ENCODE peak calls at places on chromosome 11, in seven cellular contexts. X is AG08395, C is GDM1, P is SK-N-SH, L is Right ventricle myocardium inferior, Y is H9, I is IMR-90. K is an unnamed sample.

GRCh38 chr11:118610220-118610772 is 2.9 kb downstream of the PHLDB1 start:
- DNase-seq in X (no peak), C (no peak), P (no peak), L (peak; percentile 70), Y (no peak), I (no peak), K (no peak)

GRCh38 chr11:11973361-11973800 is 35.0 kb downstream of the DKK3 start:
- DNase-seq in X (peak; percentile 91), C (no peak), P (no peak), L (peak; percentile 90), Y (peak; percentile 23), I (peak; percentile 72), K (no peak)

GRCh38 chr11:74634537-74634936 is 42.2 kb downstream of the POLD3 start:
- DNase-seq in X (peak; percentile 44), C (no peak), P (no peak), L (no peak), Y (no peak), I (peak; percentile 66), K (peak; percentile 33)

GRCh38 chr11:32312865-32313403 is 122.4 kb downstream of the WT1 start:
- DNase-seq in X (peak; percentile 73), C (peak; percentile 18), P (peak; percentile 51), L (no peak), Y (peak; percentile 73), I (peak; percentile 52), K (peak; percentile 88)

GRCh38 chr11:14075679-14076078 is 113.2 kb downstream of the SPON1 start:
- DNase-seq in X (no peak), C (no peak), P (no peak), L (no peak), Y (no peak), I (no peak), K (no peak)

GRCh38 chr11:1746956-1747752 is 3.2 kb downstream of the IFITM10 start:
- DNase-seq in X (no peak), C (no peak), P (peak; percentile 36), L (peak; percentile 41), Y (no peak), I (no peak), K (no peak)

GRCh38 chr11:17408641-17409040 is 20.2 kb upstream of the KCNJ11 start:
- DNase-seq in X (no peak), C (no peak), P (no peak), L (no peak), Y (no peak), I (no peak), K (no peak)

GRCh38 chr11:126589492-126589803 is 234.0 kb downstream of the ST3GAL4 start:
- DNase-seq in X (no peak), C (no peak), P (no peak), L (no peak), Y (no peak), I (peak; percentile 27), K (no peak)

GRCh38 chr11:61378713-61379313 is 13.6 kb upstream of the TMEM216 start:
- DNase-seq in X (peak; percentile 96), C (no peak), P (no peak), L (no peak), Y (no peak), I (peak; percentile 97), K (peak; percentile 74)

GRCh38 chr11:76371170-76371569 is 9.8 kb downstream of the THAP12 start:
- DNase-seq in X (peak; percentile 20), C (peak; percentile 16), P (no peak), L (no peak), Y (no peak), I (peak; percentile 94), K (peak; percentile 41)

GRCh38 chr11:20031155-20032001 is 128.9 kb downstream of the DBX1 start:
- DNase-seq in X (peak; percentile 90), C (no peak), P (no peak), L (no peak), Y (peak; percentile 51), I (peak; percentile 95), K (no peak)

GRCh38 chr11:111922803-111923202 is 4.1 kb downstream of the C11orf52 start:
- DNase-seq in X (peak; percentile 70), C (no peak), P (no peak), L (no peak), Y (no peak), I (peak; percentile 89), K (no peak)

GRCh38 chr11:13052130-13052541 is 43.0 kb downstream of the RASSF10 start:
- DNase-seq in X (no peak), C (no peak), P (no peak), L (no peak), Y (no peak), I (no peak), K (no peak)

GRCh38 chr11:69008774-69009440 is 4.1 kb downstream of the MRGPRF start:
- DNase-seq in X (peak; percentile 98), C (no peak), P (peak; percentile 60), L (peak; percentile 78), Y (peak; percentile 61), I (peak; percentile 99), K (peak; percentile 96)

GRCh38 chr11:58493676-58494075 is 14.2 kb downstream of the OR5B21 start:
- DNase-seq in X (peak; percentile 4), C (no peak), P (no peak), L (no peak), Y (no peak), I (peak; percentile 48), K (no peak)